ENCODE peak calls at places on chromosomes 4 and X, in eight cellular contexts. Y is astrocyte of the spinal cord, W is endodermal cell, C is HCT116, U is choroid plexus epithelial cell, Q is cardiac muscle cell, X is left ventricle myocardium inferior, L is right lobe of liver. O is an unnamed sample.

GRCh38 chr4:109169160-109169559 is 133.3 kb downstream of the COL25A1 start:
- DNase-seq in L (no peak), X (no peak), U (peak; percentile 10), C (no peak), Q (peak; percentile 15), Y (no peak), W (no peak), O (no peak)

GRCh38 chrX:79330022-79330421 is 37.1 kb downstream of the ITM2A start:
- DNase-seq in Q (no peak), W (peak; percentile 55), Y (no peak), C (no peak), L (no peak), U (no peak), X (no peak), O (no peak)

GRCh38 chr4:80361329-80361900 is 25.9 kb downstream of the CFAP299 start:
- DNase-seq in C (peak; percentile 8), Q (peak; percentile 40), X (no peak), W (no peak), Y (peak; percentile 40), L (no peak), U (peak; percentile 40), O (no peak)

GRCh38 chr4:48081196-48081595 is 52.9 kb downstream of the TXK start:
- DNase-seq in C (no peak), X (no peak), L (no peak), Q (peak; percentile 11), W (no peak), Y (peak; percentile 18), U (peak; percentile 68), O (no peak)

GRCh38 chrX:19121898-19122640 is at the start of gene ADGRG2:
- DNase-seq in W (peak; percentile 77), X (peak; percentile 30), C (no peak), L (peak; percentile 76), U (peak; percentile 16), Y (peak; percentile 6), Q (peak; percentile 24), O (no peak)

GRCh38 chrX:72238721-72239475 is at the start of gene ERCC6L:
- DNase-seq in X (peak; percentile 85), Q (peak; percentile 90), L (peak; percentile 88), C (peak; percentile 69), U (peak; percentile 91), Y (peak; percentile 86), W (peak; percentile 96), O (peak; percentile 52)

GRCh38 chr4:112523008-112523440 is 7.0 kb upstream of the NEUROG2 start:
- DNase-seq in Q (peak; percentile 27), W (peak; percentile 88), X (no peak), C (no peak), U (peak; percentile 43), Y (peak; percentile 45), L (no peak), O (no peak)

GRCh38 chr4:52622564-52622963 is 36.5 kb downstream of the USP46 start:
- DNase-seq in L (no peak), C (no peak), Y (no peak), Q (no peak), W (no peak), X (no peak), U (no peak), O (no peak)

DNA sequence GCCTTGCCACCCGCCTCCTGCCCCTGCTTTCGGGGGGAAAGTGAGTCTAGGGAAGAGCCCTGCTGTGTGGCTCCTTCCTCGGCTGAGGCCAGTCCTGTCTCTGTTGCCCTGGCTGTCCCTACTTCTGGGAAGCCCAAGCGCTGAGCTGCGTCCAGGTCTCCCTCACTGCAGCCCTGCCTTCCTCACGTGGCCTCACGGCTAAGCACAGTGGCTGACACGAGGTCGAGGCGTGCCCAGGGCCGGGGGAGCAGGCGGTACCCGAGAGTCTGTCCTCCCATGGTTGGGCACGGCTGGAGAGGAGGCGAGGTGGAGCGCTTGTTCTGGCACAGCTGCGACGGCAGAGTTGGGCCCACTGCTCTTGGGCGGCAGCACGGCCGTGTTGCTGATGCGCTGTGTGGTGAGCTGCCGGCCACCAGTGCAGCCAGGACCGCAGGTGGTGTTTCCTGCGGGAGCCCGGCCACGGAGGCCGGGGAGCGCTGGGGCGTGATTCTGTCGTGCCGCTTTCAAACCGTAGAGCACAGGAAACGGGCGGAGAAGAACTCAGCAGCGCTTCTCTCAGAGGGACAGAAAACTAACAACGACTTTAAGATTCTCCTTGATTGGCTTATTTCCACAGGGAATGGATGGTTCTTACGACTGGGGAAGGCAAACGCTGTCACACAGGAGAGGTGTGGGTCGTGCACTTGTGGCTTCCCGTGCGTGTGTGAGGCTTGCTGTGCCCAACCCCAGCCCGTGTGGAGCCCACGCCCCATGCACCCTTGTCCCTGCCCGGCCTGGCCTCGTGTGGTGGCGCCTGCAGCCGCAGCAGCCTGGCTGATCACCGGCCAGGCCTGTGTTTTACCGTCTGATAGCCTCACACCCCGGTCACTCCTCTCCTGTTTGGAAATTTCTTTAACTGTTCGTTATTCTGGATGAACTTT is 21.4 kb downstream of the MAEA start:
- DNase-seq in X (no peak), Q (no peak), U (no peak), L (peak; percentile 19), C (no peak), W (peak; percentile 36), Y (no peak), O (no peak)
- TF ChIP-seq CTCF in X (no peak), Q (no peak), U (no peak), L (no peak), C (no peak), W (no peak), Y (no peak), O (no peak)

GRCh38 chr4:2794707-2795557 is 2.0 kb downstream of the SH3BP2 start:
- DNase-seq in Q (peak; percentile 92), C (no peak), Y (peak; percentile 75), W (peak; percentile 44), L (peak; percentile 81), U (peak; percentile 79), X (peak; percentile 75), O (no peak)

GRCh38 chr4:2792711-2793577 is at the start of gene SH3BP2:
- DNase-seq in W (peak; percentile 93), Q (peak; percentile 86), L (peak; percentile 94), U (peak; percentile 71), Y (peak; percentile 66), C (peak; percentile 40), X (peak; percentile 92), O (no peak)

GRCh38 chr4:2795558-2796260 is 2.8 kb downstream of the SH3BP2 start:
- DNase-seq in W (peak; percentile 45), X (no peak), C (no peak), Y (no peak), U (no peak), L (peak; percentile 39), Q (no peak), O (no peak)

GRCh38 chr4:2793578-2793919 is 664 bp downstream of the SH3BP2 start:
- DNase-seq in Y (no peak), Q (peak; percentile 56), X (peak; percentile 44), L (peak; percentile 63), C (peak; percentile 12), W (peak; percentile 69), U (peak; percentile 48), O (no peak)

DNA sequence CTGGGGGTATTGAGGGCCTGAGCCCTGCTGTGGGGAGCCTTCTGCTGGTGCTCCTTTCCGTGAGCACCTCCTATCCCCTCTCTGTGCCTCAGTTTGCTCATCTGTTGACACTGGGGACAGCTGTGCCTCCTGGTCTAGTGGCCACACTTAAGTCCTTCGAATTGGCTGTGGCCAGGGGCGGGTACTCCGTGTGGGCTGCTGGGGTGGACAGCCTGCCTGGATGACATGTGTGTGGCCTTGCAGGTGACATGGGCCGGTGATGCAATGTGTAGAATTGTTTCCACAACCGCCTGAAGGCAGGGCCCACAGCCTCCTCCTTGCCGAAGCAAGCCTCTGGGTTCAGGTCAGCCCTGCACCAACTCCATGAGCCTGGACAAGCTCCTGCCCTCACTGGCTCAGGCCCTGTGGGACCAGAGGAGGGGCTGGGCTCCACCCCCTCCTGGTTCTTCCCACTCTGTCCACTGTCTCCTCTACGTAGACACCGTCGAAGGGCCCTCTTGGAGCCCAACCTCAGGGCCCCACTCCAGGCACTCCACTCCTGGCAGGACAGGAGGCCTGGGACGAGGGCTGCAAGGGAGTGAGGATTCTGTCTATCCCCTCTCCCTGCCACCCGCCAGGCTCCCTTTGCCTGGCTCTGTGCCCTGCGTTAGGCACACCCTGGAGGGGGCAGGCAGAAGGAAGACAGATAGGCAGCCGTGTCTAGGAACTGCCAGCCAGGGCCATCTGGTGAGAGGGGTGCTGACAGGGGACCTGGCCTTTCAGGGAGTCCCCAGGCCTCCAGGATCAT is 1.2 kb downstream of the SH3BP2 start:
- DNase-seq in L (peak; percentile 81), Y (peak; percentile 41), C (no peak), U (peak; percentile 57), Q (peak; percentile 75), W (peak; percentile 58), X (peak; percentile 51), O (no peak)
- H3K4me3 ChIP-seq in L (peak overlapping the region; percentile 72), Y (peak overlapping the region; percentile 69), C (peak overlapping the region; percentile 53), U (peak overlapping the region; percentile 72), Q (peak overlapping the region; percentile 44), W (no peak overlapping the region), X (peak overlapping the region; percentile 80), O (peak overlapping the region; percentile 42)

DNA sequence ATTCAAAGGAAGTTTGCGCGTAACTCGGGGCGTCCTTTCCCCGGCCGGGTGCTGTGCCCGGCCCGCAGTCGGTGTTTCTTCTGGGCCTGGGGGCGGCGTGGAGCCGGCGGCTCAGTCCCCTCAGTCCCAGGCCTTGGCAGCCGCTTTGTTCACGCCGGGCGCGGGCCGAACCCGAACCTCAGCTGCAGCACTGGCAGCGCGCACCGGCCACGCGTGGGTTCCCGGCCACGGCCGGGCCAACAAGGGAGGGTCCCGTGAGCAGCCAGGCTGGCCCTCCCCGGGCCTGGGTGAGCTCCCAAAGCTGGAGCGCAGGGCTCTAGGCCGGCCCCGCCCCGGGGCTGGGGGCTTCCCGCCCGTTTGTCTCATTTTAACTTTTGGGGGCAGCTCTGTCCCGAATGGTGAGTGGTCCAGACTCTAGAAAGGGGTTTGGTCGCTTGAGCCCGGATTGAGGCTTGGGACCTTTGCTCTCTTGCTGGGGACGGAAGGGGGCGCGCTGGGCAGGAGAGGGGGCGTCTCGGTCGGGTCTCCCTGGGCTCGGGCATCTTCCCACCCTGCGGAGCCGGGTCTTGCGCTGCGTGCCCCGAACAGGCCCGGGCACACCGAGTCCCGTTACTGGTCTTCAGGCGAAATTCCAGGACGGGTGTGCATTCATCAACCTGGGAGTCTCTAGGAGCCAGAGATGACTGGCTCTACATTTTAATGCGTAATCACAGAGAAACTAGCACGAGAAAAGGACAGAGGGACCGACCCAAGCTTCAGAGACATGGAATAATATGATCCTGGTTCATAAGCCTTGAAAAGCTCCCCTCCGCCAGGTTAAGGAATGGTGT is 177.1 kb downstream of the CBR4 start:
- DNase-seq in L (peak; percentile 31), X (peak; percentile 61), Y (peak; percentile 45), W (peak; percentile 87), U (no peak), Q (no peak), C (no peak), O (no peak)
- TF ChIP-seq CTCF in L (no peak), X (peak; percentile 32), Y (peak; percentile 52), W (peak; percentile 63), U (peak; percentile 45), Q (peak; percentile 48), C (no peak), O (peak; percentile 54)

GRCh38 chr4:10460313-10461047 is 3.3 kb upstream of the ZNF518B start:
- DNase-seq in C (no peak), Q (no peak), W (no peak), Y (no peak), X (no peak), L (no peak), U (no peak), O (no peak)

GRCh38 chr4:10462876-10463275 is 5.7 kb upstream of the ZNF518B start:
- DNase-seq in Y (no peak), L (no peak), X (no peak), Q (no peak), C (no peak), W (no peak), U (no peak), O (no peak)

GRCh38 chr4:10459305-10459704 is 2.1 kb upstream of the ZNF518B start:
- DNase-seq in Y (no peak), Q (no peak), W (no peak), X (no peak), C (no peak), U (no peak), L (no peak), O (no peak)

GRCh38 chr4:10461091-10461849 is 4.0 kb upstream of the ZNF518B start:
- DNase-seq in L (peak; percentile 57), Y (peak; percentile 54), X (peak; percentile 54), W (peak; percentile 89), Q (peak; percentile 85), C (no peak), U (peak; percentile 74), O (no peak)

DNA sequence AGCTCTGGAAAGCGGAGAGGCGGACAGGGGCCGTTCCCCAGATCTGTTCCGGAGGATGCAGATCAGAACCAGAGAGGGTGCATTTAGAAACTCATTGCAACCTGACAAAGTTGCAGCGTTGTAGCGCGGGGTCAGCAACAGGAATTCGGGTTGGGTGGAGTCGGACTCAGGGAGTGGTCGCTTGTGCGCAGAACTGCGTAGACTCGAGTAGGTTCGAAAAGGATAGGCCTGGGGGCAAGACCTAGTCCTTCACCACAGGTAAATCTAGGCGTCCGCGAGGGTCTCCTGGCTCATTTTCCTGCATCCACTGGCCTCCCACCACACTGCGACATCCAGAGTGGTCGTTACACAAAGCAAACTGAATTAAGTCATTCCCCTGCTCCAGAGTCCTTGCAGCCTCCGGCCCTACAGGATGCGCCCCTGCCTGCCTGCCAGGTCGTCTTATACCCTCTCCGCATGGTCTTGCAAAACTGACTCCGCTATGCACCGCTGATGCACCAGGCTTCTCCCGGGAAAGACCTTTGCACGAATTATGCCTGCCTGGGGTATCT is 4.7 kb upstream of the ZNF518B start:
- DNase-seq in C (no peak), U (no peak), W (peak; percentile 63), L (no peak), Q (no peak), Y (no peak), X (no peak), O (no peak)
- H3K4me3 ChIP-seq in C (no peak overlapping the region), U (no peak overlapping the region), W (peak overlapping the region; percentile 82), L (peak overlapping the region; percentile 12), Q (peak overlapping the region; percentile 29), Y (peak overlapping the region; percentile 6), X (peak overlapping the region; percentile 54), O (peak overlapping the region; percentile 45)

O was measured in retinal pigment epithelial cell.